ENCODE peak calls at places on chromosomes 6 and 20, in five cellular contexts. N is M059J, U is aorta, T is colonic mucosa, G is T-helper 9 cell. L is an unnamed sample.

GRCh38 chr20:4524792-4525191 is 196.9 kb upstream of the PRND start:
- DNase-seq in N (no peak), U (no peak), T (no peak), G (no peak), L (no peak)

GRCh38 chr6:137868721-137869631 is 1.9 kb downstream of the TNFAIP3 start:
- DNase-seq in N (peak), U (no peak), T (no peak), G (no peak), L (no peak)

GRCh38 chr20:46051556-46052323 is 22.7 kb downstream of the SLC12A5 start:
- DNase-seq in N (peak), U (no peak), T (no peak), G (no peak), L (no peak)

GRCh38 chr6:105319331-105319730 is 83.6 kb downstream of the PREP start:
- DNase-seq in N (peak), U (no peak), T (no peak), G (no peak), L (no peak)

GRCh38 chr6:4781967-4782537 is 5.8 kb downstream of the CDYL start:
- DNase-seq in N (no peak), U (no peak), T (no peak), G (no peak), L (no peak)

GRCh38 chr6:110233769-110234374 is 53.6 kb downstream of the CDC40 start:
- DNase-seq in N (peak), U (no peak), T (no peak), G (no peak), L (no peak)

GRCh38 chr6:1625926-1626413 is 16.3 kb downstream of the FOXC1 start:
- DNase-seq in N (no peak), U (peak), T (no peak), G (no peak), L (no peak)

GRCh38 chr20:46954490-46955038 is 59.9 kb downstream of the EYA2 start:
- DNase-seq in N (peak), U (no peak), T (no peak), G (no peak), L (no peak)

GRCh38 chr6:17638212-17638611 is 38.1 kb downstream of the FAM8A1 start:
- DNase-seq in N (no peak), U (no peak), T (no peak), G (no peak), L (no peak)

GRCh38 chr20:53019464-53019863 is 47.3 kb downstream of the TSHZ2 start:
- DNase-seq in N (peak), U (no peak), T (no peak), G (no peak), L (no peak)

GRCh38 chr6:34143884-34144580 is 1.9 kb downstream of the GRM4 start:
- DNase-seq in N (peak), U (peak), T (no peak), G (peak), L (no peak)

GRCh38 chr6:18211338-18211737 is 53.0 kb downstream of the DEK start:
- DNase-seq in N (no peak), U (no peak), T (no peak), G (no peak), L (no peak)

GRCh38 chr6:151502499-151502898 is 8.7 kb downstream of the CCDC170 start:
- DNase-seq in N (peak), U (no peak), T (no peak), G (no peak), L (no peak)

GRCh38 chr20:14415492-14415891 is 78.1 kb upstream of the FLRT3 start:
- DNase-seq in N (no peak), U (no peak), T (no peak), G (no peak), L (no peak)

GRCh38 chr6:170443151-170443662 is 109.9 kb downstream of the PSMB1 start:
- DNase-seq in N (no peak), U (no peak), T (no peak), G (no peak), L (peak)

L was measured in stomach.